ENCODE peak calls at places on chromosomes 1 and 21, in six cellular contexts. L is IMR-90, T is neuronal stem cell, B is trophoblast cell, M is mesenchymal stem cell, D is H1. N is an unnamed sample.

GRCh38 chr1:248861621-248862020 is 2.7 kb upstream of the ZNF692 start:
- DNase-seq in L (no peak), T (no peak), B (no peak), M (no peak), D (no peak), N (no peak)

GRCh38 chr1:205719015-205719414 is 31.0 kb downstream of the NUCKS1 start:
- DNase-seq in L (no peak), T (no peak), B (no peak), M (no peak), D (no peak), N (no peak)

GRCh38 chr1:48693674-48694347 is 82.9 kb downstream of the BEND5 start:
- DNase-seq in L (no peak), T (no peak), B (no peak), M (no peak), D (no peak), N (no peak)

GRCh38 chr1:225534135-225534534 is 106.3 kb upstream of the LBR start:
- DNase-seq in L (no peak), T (no peak), B (no peak), M (no peak), D (no peak), N (no peak)

GRCh38 chr1:237500566-237500965 is 390.2 kb downstream of the ZP4 start:
- DNase-seq in L (no peak), T (no peak), B (no peak), M (no peak), D (no peak), N (no peak)

GRCh38 chr1:161706116-161706482 is 930 bp upstream of the FCRLA start:
- DNase-seq in L (peak; percentile 75), T (no peak), B (no peak), M (no peak), D (no peak), N (no peak)

GRCh38 chr1:208238710-208239517 is 5.3 kb downstream of the PLXNA2 start:
- DNase-seq in L (peak; percentile 57), T (no peak), B (no peak), M (peak; percentile 76), D (no peak), N (peak; percentile 77)

GRCh38 chr21:27715131-27715530 is 748.2 kb upstream of the ADAMTS5 start:
- DNase-seq in L (no peak), T (no peak), B (no peak), M (no peak), D (no peak), N (no peak)

GRCh38 chr1:235841938-235842545 is 24.7 kb downstream of the LYST start:
- DNase-seq in L (no peak), T (no peak), B (no peak), M (no peak), D (no peak), N (no peak)

GRCh38 chr1:172967936-172968335 is 82.8 kb downstream of the TNFSF18 start:
- DNase-seq in L (no peak), T (no peak), B (no peak), M (no peak), D (no peak), N (no peak)

GRCh38 chr21:45834026-45834715 is 147.4 kb upstream of the COL6A1 start:
- DNase-seq in L (no peak), T (no peak), B (no peak), M (no peak), D (no peak), N (peak; percentile 23)

GRCh38 chr1:37692834-37693175 is 489 bp downstream of the CDCA8 start:
- DNase-seq in L (no peak), T (no peak), B (no peak), M (no peak), D (no peak), N (no peak)

GRCh38 chr21:36852864-36853263 is 113.6 kb downstream of the HLCS start:
- DNase-seq in L (no peak), T (no peak), B (no peak), M (no peak), D (no peak), N (no peak)

GRCh38 chr1:206754011-206754410 is 16.6 kb upstream of the IL19 start:
- DNase-seq in L (peak; percentile 69), T (no peak), B (no peak), M (no peak), D (no peak), N (no peak)

GRCh38 chr1:159854101-159854692 is 8.3 kb downstream of the VSIG8 start:
- DNase-seq in L (no peak), T (peak; percentile 45), B (no peak), M (peak; percentile 60), D (no peak), N (peak; percentile 72)

GRCh38 chr21:45576838-45577737 is 34.8 kb upstream of the SLC19A1 start:
- DNase-seq in L (no peak), T (no peak), B (no peak), M (no peak), D (no peak), N (peak; percentile 17)

GRCh38 chr1:236808564-236809130 is 13.6 kb downstream of the MTR start:
- DNase-seq in L (peak; percentile 21), T (no peak), B (no peak), M (peak; percentile 42), D (no peak), N (no peak)

GRCh38 chr1:175572932-175573871 is 170.2 kb downstream of the TNR start:
- DNase-seq in L (no peak), T (no peak), B (no peak), M (peak; percentile 13), D (no peak), N (no peak)

GRCh38 chr21:21290751-21291150 is 292.5 kb downstream of the NCAM2 start:
- DNase-seq in L (no peak), T (no peak), B (no peak), M (no peak), D (no peak), N (no peak)

GRCh38 chr1:248611883-248612282 is 14.4 kb upstream of the OR2T10 start:
- DNase-seq in L (no peak), T (no peak), B (no peak), M (no peak), D (no peak), N (no peak)

GRCh38 chr1:51423098-51423821 is 92.9 kb upstream of the TTC39A start:
- DNase-seq in L (peak; percentile 58), T (no peak), B (no peak), M (peak; percentile 57), D (no peak), N (no peak)

GRCh38 chr1:38962113-38962512 is 20.5 kb upstream of the RHBDL2 start:
- DNase-seq in L (peak; percentile 76), T (no peak), B (no peak), M (no peak), D (no peak), N (no peak)

GRCh38 chr1:226977973-226978344 is 37.9 kb downstream of the COQ8A start:
- DNase-seq in L (no peak), T (no peak), B (no peak), M (no peak), D (no peak), N (no peak)

GRCh38 chr1:183214021-183214970 is 28.2 kb downstream of the LAMC2 start:
- DNase-seq in L (no peak), T (no peak), B (no peak), M (no peak), D (no peak), N (no peak)

DNA sequence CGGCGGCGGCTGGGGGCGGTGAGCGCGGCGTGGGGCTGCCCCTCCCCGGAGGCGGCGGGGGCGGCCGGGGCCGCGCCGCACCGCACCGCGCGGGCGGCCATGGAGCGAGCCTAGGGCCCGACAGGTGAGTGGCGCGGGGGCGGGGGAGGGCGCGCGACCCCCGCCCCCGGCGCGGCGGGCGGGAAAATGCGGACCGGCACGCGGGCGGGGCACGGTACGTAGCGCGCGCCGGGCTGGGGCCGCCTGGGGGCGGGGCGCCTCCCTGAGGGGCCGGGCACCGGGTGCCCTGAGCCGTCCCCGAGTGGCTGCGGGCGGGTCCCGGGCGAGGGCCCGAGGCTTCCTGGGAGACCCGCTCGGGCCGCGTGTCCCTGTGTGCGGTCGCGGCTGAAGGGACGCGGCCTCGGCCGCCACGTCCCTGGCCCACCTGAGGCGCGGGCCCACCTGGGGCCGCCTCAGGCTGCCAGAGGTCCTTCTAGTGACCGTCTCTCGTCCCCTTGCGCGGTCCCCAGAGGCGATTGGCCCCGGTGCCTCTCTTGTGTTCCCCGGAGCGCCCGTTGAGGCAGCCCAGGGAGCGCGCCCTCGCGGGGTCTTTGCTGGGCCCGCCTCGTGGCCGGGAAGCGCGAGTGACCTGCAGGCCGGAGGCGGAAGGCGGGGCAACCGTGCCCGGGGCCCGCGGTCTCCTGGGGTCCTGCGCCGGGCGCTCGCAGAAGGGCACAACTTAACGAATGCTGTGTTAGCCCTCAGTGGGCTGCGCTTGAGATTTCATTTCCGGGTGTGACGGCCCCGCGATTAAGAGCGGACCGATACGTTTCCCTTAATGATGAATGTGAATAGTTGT is 500 bp downstream of the FAM20B start:
- DNase-seq in L (no peak), T (peak; percentile 76), B (peak; percentile 85), M (peak; percentile 50), D (peak; percentile 17), N (peak; percentile 78)
- H2BK5ac ChIP-seq in L (peak overlapping the region; percentile 50), T (peak overlapping the region; percentile 16), B (peak overlapping the region; percentile 75), M (peak overlapping the region; percentile 61), D (peak overlapping the region; percentile 76), N (no peak overlapping the region)

DNA sequence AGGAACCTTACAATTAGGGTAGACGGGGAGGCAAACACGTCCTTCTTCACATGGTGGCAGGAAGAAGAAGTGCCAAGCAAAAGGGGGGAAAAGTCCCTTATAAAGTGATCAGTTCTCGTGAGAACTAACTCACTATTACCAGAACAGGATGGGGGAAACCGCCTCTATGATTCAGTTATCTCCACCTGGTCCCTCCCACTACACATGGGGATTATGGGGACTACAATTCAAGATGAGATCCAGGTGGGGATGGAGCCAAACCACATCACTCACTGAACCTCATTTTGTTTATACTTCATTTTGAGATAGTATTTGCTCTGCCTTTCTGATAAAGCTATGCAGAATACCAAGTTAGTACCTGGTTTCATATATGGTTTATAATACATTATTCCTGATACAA is 26.5 kb downstream of the APP start:
- DNase-seq in L (no peak), T (no peak), B (no peak), M (no peak), D (no peak), N (no peak)
- H4K91ac ChIP-seq in L (no peak overlapping the region), T (no peak overlapping the region), B (no peak overlapping the region), M (no peak overlapping the region), D (no peak overlapping the region), N (no peak overlapping the region)

DNA sequence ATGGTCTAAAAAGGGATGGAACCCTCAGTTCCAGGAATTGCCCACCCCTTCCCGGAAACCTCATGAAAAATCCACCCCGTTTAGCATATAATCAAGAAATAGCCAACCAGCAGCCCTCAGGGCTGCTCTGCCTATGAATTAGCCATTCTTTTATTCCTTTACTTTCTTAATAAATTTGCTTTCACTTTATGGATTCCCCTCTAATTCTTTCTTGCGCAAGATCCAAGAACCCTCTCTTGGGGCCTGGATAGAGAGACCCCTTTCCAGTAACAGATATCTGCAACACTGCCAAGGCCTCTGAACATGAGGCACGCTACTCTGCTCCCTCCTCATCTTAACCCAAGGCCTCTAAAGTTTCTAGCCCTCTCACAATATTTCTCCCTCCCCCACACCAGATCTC is 58.9 kb upstream of the POU2F1 start:
- DNase-seq in L (no peak), T (no peak), B (no peak), M (no peak), D (no peak), N (no peak)
- H2BK5ac ChIP-seq in L (no peak overlapping the region), T (no peak overlapping the region), B (peak overlapping the region; percentile 91), M (no peak overlapping the region), D (peak overlapping the region; percentile 26), N (no peak overlapping the region)

GRCh38 chr1:46394108-46394871 is at the start of gene FAAH:
- DNase-seq in L (no peak), T (peak; percentile 37), B (peak; percentile 61), M (peak; percentile 59), D (no peak), N (peak; percentile 92)
- H4K91ac ChIP-seq in L (no peak within 1 kb of the TSS), T (no peak within 1 kb of the TSS), B (no peak within 1 kb of the TSS), M (peak within 1 kb of the TSS; percentile 15), D (no peak within 1 kb of the TSS), N (no peak within 1 kb of the TSS)

N was measured in H9.